ENCODE peak calls at places on chromosomes 11 and 22, in nine cellular contexts. One of them, this sample, is unnamed.

GRCh38 chr22:49406879-49407587 is 420.6 kb downstream of the BRD1 start:
- DNase-seq in T1000: no peak
- DNase-seq in prostate gland: no peak
- DNase-seq in HT-29: no peak
- DNase-seq in aorta: peak
- DNase-seq in GM23248: no peak
- DNase-seq in T47D: no peak
- DNase-seq in caudate nucleus: no peak
- DNase-seq in ACHN: no peak
- DNase-seq in this sample: no peak

GRCh38 chr22:47453049-47453448 is 690.6 kb downstream of the TBC1D22A start:
- DNase-seq in GM23248: no peak
- DNase-seq in aorta: no peak
- DNase-seq in T47D: no peak
- DNase-seq in ACHN: no peak
- DNase-seq in prostate gland: no peak
- DNase-seq in HT-29: no peak
- DNase-seq in caudate nucleus: no peak
- DNase-seq in T1000: no peak
- DNase-seq in this sample: no peak

GRCh38 chr22:50027639-50028537 is 15.3 kb upstream of the IL17REL start:
- DNase-seq in aorta: peak
- DNase-seq in HT-29: peak
- DNase-seq in ACHN: no peak
- DNase-seq in T47D: peak
- DNase-seq in caudate nucleus: no peak
- DNase-seq in T1000: no peak
- DNase-seq in prostate gland: no peak
- DNase-seq in GM23248: peak
- DNase-seq in this sample: peak

GRCh38 chr11:119751281-119752060 is 22.5 kb upstream of the NECTIN1 start:
- DNase-seq in prostate gland: peak
- DNase-seq in T1000: no peak
- DNase-seq in caudate nucleus: no peak
- DNase-seq in aorta: peak
- DNase-seq in ACHN: no peak
- DNase-seq in HT-29: no peak
- DNase-seq in GM23248: peak
- DNase-seq in T47D: no peak
- DNase-seq in this sample: no peak

GRCh38 chr11:134572741-134573675 is 161.0 kb upstream of the B3GAT1 start:
- DNase-seq in prostate gland: no peak
- DNase-seq in T1000: no peak
- DNase-seq in T47D: no peak
- DNase-seq in GM23248: no peak
- DNase-seq in HT-29: no peak
- DNase-seq in aorta: peak
- DNase-seq in ACHN: no peak
- DNase-seq in caudate nucleus: no peak
- DNase-seq in this sample: no peak

GRCh38 chr11:34910817-34911216 is 5.4 kb downstream of the APIP start:
- DNase-seq in prostate gland: no peak
- DNase-seq in T1000: no peak
- DNase-seq in aorta: no peak
- DNase-seq in GM23248: no peak
- DNase-seq in HT-29: no peak
- DNase-seq in T47D: no peak
- DNase-seq in caudate nucleus: no peak
- DNase-seq in ACHN: no peak
- DNase-seq in this sample: no peak

GRCh38 chr11:42243370-42243769 is 783.9 kb upstream of the LRRC4C start:
- DNase-seq in aorta: no peak
- DNase-seq in prostate gland: no peak
- DNase-seq in HT-29: no peak
- DNase-seq in caudate nucleus: no peak
- DNase-seq in GM23248: no peak
- DNase-seq in T47D: no peak
- DNase-seq in T1000: no peak
- DNase-seq in ACHN: no peak
- DNase-seq in this sample: no peak

GRCh38 chr11:13140873-13141655 is 131.9 kb downstream of the RASSF10 start:
- DNase-seq in prostate gland: peak
- DNase-seq in GM23248: peak
- DNase-seq in HT-29: peak
- DNase-seq in T47D: no peak
- DNase-seq in aorta: no peak
- DNase-seq in ACHN: peak
- DNase-seq in caudate nucleus: no peak
- DNase-seq in T1000: peak
- DNase-seq in this sample: peak

GRCh38 chr22:48035897-48036296 is 1273.4 kb downstream of the TBC1D22A start:
- DNase-seq in GM23248: no peak
- DNase-seq in T47D: no peak
- DNase-seq in caudate nucleus: no peak
- DNase-seq in ACHN: no peak
- DNase-seq in aorta: no peak
- DNase-seq in T1000: no peak
- DNase-seq in prostate gland: no peak
- DNase-seq in HT-29: no peak
- DNase-seq in this sample: no peak

GRCh38 chr11:119309411-119309810 is 7.5 kb downstream of the MCAM start:
- DNase-seq in caudate nucleus: no peak
- DNase-seq in HT-29: no peak
- DNase-seq in GM23248: no peak
- DNase-seq in ACHN: no peak
- DNase-seq in T1000: no peak
- DNase-seq in prostate gland: peak
- DNase-seq in aorta: no peak
- DNase-seq in T47D: peak
- DNase-seq in this sample: no peak

GRCh38 chr11:1568451-1568911 is 3.6 kb downstream of the DUSP8 start:
- DNase-seq in T47D: no peak
- DNase-seq in T1000: no peak
- DNase-seq in prostate gland: no peak
- DNase-seq in HT-29: no peak
- DNase-seq in ACHN: no peak
- DNase-seq in caudate nucleus: no peak
- DNase-seq in aorta: peak
- DNase-seq in GM23248: no peak
- DNase-seq in this sample: no peak

GRCh38 chr11:507727-508515 is 879 bp upstream of the RNH1 start:
- DNase-seq in T47D: no peak
- DNase-seq in aorta: no peak
- DNase-seq in ACHN: no peak
- DNase-seq in GM23248: peak
- DNase-seq in prostate gland: no peak
- DNase-seq in caudate nucleus: no peak
- DNase-seq in HT-29: no peak
- DNase-seq in T1000: no peak
- DNase-seq in this sample: no peak

GRCh38 chr11:70912226-70912840 is 340.0 kb downstream of the SHANK2 start:
- DNase-seq in caudate nucleus: no peak
- DNase-seq in T47D: no peak
- DNase-seq in GM23248: peak
- DNase-seq in T1000: peak
- DNase-seq in prostate gland: no peak
- DNase-seq in ACHN: peak
- DNase-seq in HT-29: no peak
- DNase-seq in aorta: peak
- DNase-seq in this sample: no peak

GRCh38 chr11:107040447-107041444 is 22.5 kb upstream of the GUCY1A2 start:
- DNase-seq in GM23248: peak
- DNase-seq in T47D: no peak
- DNase-seq in caudate nucleus: no peak
- DNase-seq in prostate gland: no peak
- DNase-seq in HT-29: no peak
- DNase-seq in T1000: no peak
- DNase-seq in ACHN: no peak
- DNase-seq in aorta: no peak
- DNase-seq in this sample: no peak

This sample was measured in thyroid gland.